ENCODE peak calls at places on chromosomes 5 and 9, in six cellular contexts. J is GM23338, Z is ovary, I is A549, C is WTC11, V is AG09309. B is an unnamed sample.
A peak's percentile ranks its signal among the peaks of the same experiment; 100 is the strongest.

GRCh38 chr5:57166250-57166649 is 7.6 kb upstream of the GPBP1 start:
- DNase-seq in J (no peak), Z (no peak), I (peak; percentile 12), C (no peak), V (no peak), B (no peak)

GRCh38 chr9:27865031-27865438 is 291.8 kb upstream of the C9orf72 start:
- DNase-seq in J (no peak), Z (no peak), I (no peak), C (no peak), V (no peak), B (no peak)

GRCh38 chr9:87883990-87884389 is 1.3 kb downstream of the SPATA31E1 start:
- DNase-seq in J (peak; percentile 68), Z (no peak), I (peak; percentile 18), C (peak; percentile 75), V (no peak), B (no peak)

GRCh38 chr9:82252116-82252515 is 263.5 kb downstream of the SPATA31D1 start:
- DNase-seq in J (no peak), Z (no peak), I (no peak), C (no peak), V (no peak), B (no peak)

GRCh38 chr5:97839338-97840081 is 656.5 kb upstream of the RIOK2 start:
- DNase-seq in J (no peak), Z (no peak), I (no peak), C (no peak), V (peak; percentile 13), B (no peak)

GRCh38 chr9:121266906-121267650 is 884 bp upstream of the GSN start:
- DNase-seq in J (no peak), Z (no peak), I (no peak), C (no peak), V (no peak), B (no peak)

GRCh38 chr9:124450241-124450924 is at the start of gene ADGRD2:
- DNase-seq in J (peak; percentile 94), Z (peak; percentile 16), I (no peak), C (peak; percentile 89), V (no peak), B (no peak)

GRCh38 chr9:129570450-129571297 is 50.2 kb downstream of the C9orf50 start:
- DNase-seq in J (no peak), Z (peak; percentile 80), I (peak; percentile 95), C (no peak), V (peak; percentile 78), B (no peak)

GRCh38 chr9:79572891-79573696 is 1.3 kb downstream of the TLE4 start:
- DNase-seq in J (peak; percentile 47), Z (peak; percentile 54), I (peak; percentile 4), C (peak; percentile 41), V (no peak), B (peak; percentile 89)

GRCh38 chr9:121567142-121568100 is 67.8 kb upstream of the GGTA1 start:
- DNase-seq in J (peak; percentile 20), Z (no peak), I (no peak), C (no peak), V (no peak), B (no peak)

GRCh38 chr9:91824591-91825339 is 125.3 kb downstream of the ROR2 start:
- DNase-seq in J (no peak), Z (no peak), I (no peak), C (no peak), V (no peak), B (peak; percentile 88)

GRCh38 chr5:167639761-167640160 is 651.7 kb upstream of the WWC1 start:
- DNase-seq in J (no peak), Z (no peak), I (peak; percentile 3), C (no peak), V (no peak), B (no peak)

GRCh38 chr5:141354900-141355469 is at the start of gene PCDHGA4:
- DNase-seq in J (peak; percentile 44), Z (no peak), I (no peak), C (no peak), V (no peak), B (no peak)

GRCh38 chr9:130313103-130313858 is 47.7 kb downstream of the HMCN2 start:
- DNase-seq in J (no peak), Z (no peak), I (no peak), C (no peak), V (no peak), B (no peak)

GRCh38 chr9:133991964-133992779 is at the start of gene VAV2:
- DNase-seq in J (peak; percentile 64), Z (peak; percentile 46), I (peak; percentile 61), C (peak; percentile 49), V (no peak), B (peak; percentile 86)

GRCh38 chr5:50653946-50654345 is 12.5 kb upstream of the PARP8 start:
- DNase-seq in J (no peak), Z (no peak), I (no peak), C (no peak), V (no peak), B (no peak)

GRCh38 chr9:86340356-86341006 is 13.7 kb downstream of the TUT7 start:
- DNase-seq in J (no peak), Z (no peak), I (no peak), C (no peak), V (no peak), B (no peak)

DNA sequence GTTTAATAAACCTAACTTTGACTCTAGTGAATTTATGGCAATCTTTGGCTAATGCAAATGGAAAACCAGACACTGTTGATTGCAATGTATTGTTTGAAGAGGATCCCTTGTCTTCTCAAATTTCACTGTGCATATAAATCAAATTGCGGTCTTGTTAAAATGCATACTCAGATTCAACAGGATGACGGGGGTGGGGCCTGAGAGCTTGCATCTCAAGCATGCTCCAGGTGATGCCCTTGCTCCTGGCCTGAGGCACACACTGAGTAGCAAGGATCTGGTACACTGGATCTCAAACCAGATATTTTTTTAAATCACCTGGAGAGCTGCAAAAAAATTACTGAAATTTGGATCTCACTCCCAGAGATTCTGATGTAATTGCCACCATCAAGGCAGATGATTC is 463.7 kb downstream of the DNAH5 start:
- DNase-seq in J (peak; percentile 31), Z (no peak), I (no peak), C (no peak), V (no peak), B (no peak)
- TF ChIP-seq CTCF in J (no peak), Z (no peak), I (no peak), C (no peak), V (no peak), B (no peak)

GRCh38 chr9:1619915-1620705 is 395.0 kb upstream of the SMARCA2 start:
- DNase-seq in J (peak; percentile 51), Z (no peak), I (peak; percentile 33), C (no peak), V (no peak), B (no peak)
- TF ChIP-seq CTCF in J (peak; percentile 74), Z (no peak), I (peak; percentile 25), C (no peak), V (peak; percentile 11), B (peak; percentile 22)

GRCh38 chr5:146006470-146006869 is 70.1 kb downstream of the SH3RF2 start:
- DNase-seq in J (no peak), Z (no peak), I (no peak), C (no peak), V (no peak), B (no peak)

GRCh38 chr5:146009020-146009419 is 72.6 kb downstream of the SH3RF2 start:
- DNase-seq in J (no peak), Z (no peak), I (no peak), C (no peak), V (no peak), B (no peak)

GRCh38 chr5:146007973-146008372 is 71.6 kb downstream of the SH3RF2 start:
- DNase-seq in J (no peak), Z (no peak), I (no peak), C (no peak), V (no peak), B (no peak)

GRCh38 chr5:146005723-146006122 is 69.3 kb downstream of the SH3RF2 start:
- DNase-seq in J (no peak), Z (no peak), I (no peak), C (no peak), V (no peak), B (no peak)

DNA sequence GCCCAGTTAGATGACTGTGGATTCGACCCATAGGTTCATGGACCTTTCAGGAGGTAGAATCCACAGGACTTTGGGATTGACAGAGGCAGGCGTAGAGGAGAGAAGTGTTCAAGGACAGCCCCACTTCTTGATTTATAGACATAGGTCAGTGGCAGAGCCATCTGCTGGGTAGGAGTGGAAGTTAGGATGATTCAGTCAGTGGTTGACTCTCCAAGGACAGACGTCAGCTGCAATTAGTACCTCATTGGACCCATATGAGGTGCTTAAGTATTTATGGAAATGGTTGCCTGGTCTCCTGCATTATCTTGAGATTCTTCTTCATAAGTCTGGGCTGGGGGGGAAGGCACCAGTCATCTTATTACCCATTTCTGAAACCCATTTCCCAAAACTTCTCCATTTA is 70.9 kb downstream of the SH3RF2 start:
- DNase-seq in J (peak; percentile 34), Z (no peak), I (peak; percentile 21), C (no peak), V (no peak), B (no peak)
- TF ChIP-seq CTCF in J (peak; percentile 61), Z (no peak), I (no peak), C (no peak), V (no peak), B (no peak)

GRCh38 chr5:63822633-63823032 is 139.6 kb downstream of the HTR1A start:
- DNase-seq in J (no peak), Z (no peak), I (no peak), C (no peak), V (no peak), B (no peak)
- TF ChIP-seq CTCF in J (no peak), Z (no peak), I (no peak), C (no peak), V (no peak), B (no peak)

GRCh38 chr5:161925960-161926359 is 78.0 kb downstream of the GABRA1 start:
- DNase-seq in J (peak; percentile 21), Z (no peak), I (no peak), C (peak; percentile 21), V (no peak), B (no peak)
- TF ChIP-seq CTCF in J (peak; percentile 57), Z (no peak), I (no peak), C (no peak), V (no peak), B (no peak)

GRCh38 chr5:54969856-54970828 is 15.3 kb downstream of the ESM1 start:
- DNase-seq in J (no peak), Z (no peak), I (no peak), C (no peak), V (no peak), B (no peak)
- TF ChIP-seq CTCF in J (no peak), Z (no peak), I (no peak), C (no peak), V (peak; percentile 8), B (peak; percentile 18)

DNA sequence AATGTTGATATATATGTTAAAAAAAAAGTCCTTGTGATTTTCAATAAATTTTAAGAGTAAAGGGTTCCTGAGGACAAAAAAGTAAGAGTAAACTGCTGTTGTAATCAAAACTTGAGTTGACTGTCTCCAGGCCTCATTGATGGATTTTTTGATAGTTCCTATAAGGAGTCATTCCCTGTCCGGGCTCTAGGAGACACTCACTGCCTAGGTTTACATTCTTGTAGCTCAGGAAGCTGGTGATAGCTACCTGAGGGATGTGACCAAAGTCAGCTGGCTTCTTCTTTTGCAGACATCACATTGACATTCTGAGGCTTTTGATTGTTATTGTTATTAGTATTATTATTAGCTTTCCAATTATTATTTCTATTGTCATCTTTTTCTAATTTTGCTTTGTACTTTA is 116.5 kb upstream of the FBXL7 start:
- DNase-seq in J (peak; percentile 77), Z (no peak), I (peak; percentile 23), C (no peak), V (no peak), B (no peak)
- TF ChIP-seq CTCF in J (peak; percentile 76), Z (peak; percentile 24), I (no peak), C (peak; percentile 40), V (peak; percentile 56), B (peak; percentile 73)

GRCh38 chr9:20884985-20885593 is 146.4 kb downstream of the HACD4 start:
- DNase-seq in J (peak; percentile 81), Z (peak; percentile 32), I (peak; percentile 71), C (peak; percentile 65), V (no peak), B (no peak)
- TF ChIP-seq CTCF in J (peak; percentile 80), Z (peak; percentile 20), I (peak; percentile 64), C (peak; percentile 53), V (peak; percentile 68), B (peak; percentile 71)